ENCODE peak calls at places on chromosomes 7 and 10, in nine cellular contexts. One of them, this sample, is unnamed.

GRCh38 chr10:113273877-113274829 is 278.7 kb upstream of the HABP2 start:
- DNase-seq in stimulated activated CD4-positive, alpha-beta T cell treated with anti-CD3 and anti-CD28 coated beads, Interleukin-12 subunit alpha, Interleukin-12 subunit beta, amount 100 ng/mL, for 24 hours: no peak
- DNase-seq in activated CD4-positive, CD25-positive, alpha-beta regulatory T cell: no peak
- DNase-seq in H9: no peak
- DNase-seq in stimulated activated CD8-positive, alpha-beta memory T cell treated with anti-CD3 and anti-CD28 coated beads, Interleukin-12 subunit alpha, Interleukin-12 subunit beta, amount 100 ng/mL, for 1 hour: no peak
- DNase-seq in kidney glomerular epithelial cell: no peak
- DNase-seq in NCI-H1436 treated with DMSO at 0.1 percent for 48 hours: no peak
- DNase-seq in MCF 10A: no peak
- DNase-seq in substantia nigra: peak
- DNase-seq in this sample: peak

GRCh38 chr7:142376356-142376997 is 118.6 kb upstream of the PRSS58 start:
- DNase-seq in H9: no peak
- DNase-seq in stimulated activated CD8-positive, alpha-beta memory T cell treated with anti-CD3 and anti-CD28 coated beads, Interleukin-12 subunit alpha, Interleukin-12 subunit beta, amount 100 ng/mL, for 1 hour: no peak
- DNase-seq in activated CD4-positive, CD25-positive, alpha-beta regulatory T cell: no peak
- DNase-seq in substantia nigra: no peak
- DNase-seq in MCF 10A: no peak
- DNase-seq in NCI-H1436 treated with DMSO at 0.1 percent for 48 hours: no peak
- DNase-seq in stimulated activated CD4-positive, alpha-beta T cell treated with anti-CD3 and anti-CD28 coated beads, Interleukin-12 subunit alpha, Interleukin-12 subunit beta, amount 100 ng/mL, for 24 hours: no peak
- DNase-seq in kidney glomerular epithelial cell: no peak
- DNase-seq in this sample: no peak

GRCh38 chr7:88306590-88307048 is at the start of gene STEAP4:
- DNase-seq in MCF 10A: peak
- DNase-seq in NCI-H1436 treated with DMSO at 0.1 percent for 48 hours: no peak
- DNase-seq in kidney glomerular epithelial cell: no peak
- DNase-seq in activated CD4-positive, CD25-positive, alpha-beta regulatory T cell: no peak
- DNase-seq in H9: peak
- DNase-seq in substantia nigra: no peak
- DNase-seq in stimulated activated CD8-positive, alpha-beta memory T cell treated with anti-CD3 and anti-CD28 coated beads, Interleukin-12 subunit alpha, Interleukin-12 subunit beta, amount 100 ng/mL, for 1 hour: no peak
- DNase-seq in stimulated activated CD4-positive, alpha-beta T cell treated with anti-CD3 and anti-CD28 coated beads, Interleukin-12 subunit alpha, Interleukin-12 subunit beta, amount 100 ng/mL, for 24 hours: no peak
- DNase-seq in this sample: peak

GRCh38 chr10:32957341-32958084 is 517 bp downstream of the ITGB1 start:
- DNase-seq in activated CD4-positive, CD25-positive, alpha-beta regulatory T cell: peak
- DNase-seq in MCF 10A: peak
- DNase-seq in stimulated activated CD8-positive, alpha-beta memory T cell treated with anti-CD3 and anti-CD28 coated beads, Interleukin-12 subunit alpha, Interleukin-12 subunit beta, amount 100 ng/mL, for 1 hour: no peak
- DNase-seq in substantia nigra: peak
- DNase-seq in stimulated activated CD4-positive, alpha-beta T cell treated with anti-CD3 and anti-CD28 coated beads, Interleukin-12 subunit alpha, Interleukin-12 subunit beta, amount 100 ng/mL, for 24 hours: no peak
- DNase-seq in H9: peak
- DNase-seq in kidney glomerular epithelial cell: no peak
- DNase-seq in NCI-H1436 treated with DMSO at 0.1 percent for 48 hours: no peak
- DNase-seq in this sample: peak

GRCh38 chr10:86668297-86669165 is at the start of gene LDB3:
- DNase-seq in activated CD4-positive, CD25-positive, alpha-beta regulatory T cell: no peak
- DNase-seq in MCF 10A: peak
- DNase-seq in kidney glomerular epithelial cell: peak
- DNase-seq in stimulated activated CD8-positive, alpha-beta memory T cell treated with anti-CD3 and anti-CD28 coated beads, Interleukin-12 subunit alpha, Interleukin-12 subunit beta, amount 100 ng/mL, for 1 hour: no peak
- DNase-seq in substantia nigra: no peak
- DNase-seq in stimulated activated CD4-positive, alpha-beta T cell treated with anti-CD3 and anti-CD28 coated beads, Interleukin-12 subunit alpha, Interleukin-12 subunit beta, amount 100 ng/mL, for 24 hours: no peak
- DNase-seq in H9: no peak
- DNase-seq in NCI-H1436 treated with DMSO at 0.1 percent for 48 hours: peak
- DNase-seq in this sample: peak

GRCh38 chr10:78831457-78831856 is 237.3 kb upstream of the ZMIZ1 start:
- DNase-seq in NCI-H1436 treated with DMSO at 0.1 percent for 48 hours: no peak
- DNase-seq in kidney glomerular epithelial cell: no peak
- DNase-seq in MCF 10A: no peak
- DNase-seq in stimulated activated CD4-positive, alpha-beta T cell treated with anti-CD3 and anti-CD28 coated beads, Interleukin-12 subunit alpha, Interleukin-12 subunit beta, amount 100 ng/mL, for 24 hours: no peak
- DNase-seq in H9: no peak
- DNase-seq in substantia nigra: no peak
- DNase-seq in stimulated activated CD8-positive, alpha-beta memory T cell treated with anti-CD3 and anti-CD28 coated beads, Interleukin-12 subunit alpha, Interleukin-12 subunit beta, amount 100 ng/mL, for 1 hour: no peak
- DNase-seq in activated CD4-positive, CD25-positive, alpha-beta regulatory T cell: no peak
- DNase-seq in this sample: no peak

GRCh38 chr10:43254199-43254730 is 12.6 kb downstream of the RASGEF1A start:
- DNase-seq in MCF 10A: no peak
- DNase-seq in NCI-H1436 treated with DMSO at 0.1 percent for 48 hours: no peak
- DNase-seq in stimulated activated CD4-positive, alpha-beta T cell treated with anti-CD3 and anti-CD28 coated beads, Interleukin-12 subunit alpha, Interleukin-12 subunit beta, amount 100 ng/mL, for 24 hours: no peak
- DNase-seq in activated CD4-positive, CD25-positive, alpha-beta regulatory T cell: no peak
- DNase-seq in kidney glomerular epithelial cell: no peak
- DNase-seq in stimulated activated CD8-positive, alpha-beta memory T cell treated with anti-CD3 and anti-CD28 coated beads, Interleukin-12 subunit alpha, Interleukin-12 subunit beta, amount 100 ng/mL, for 1 hour: no peak
- DNase-seq in H9: no peak
- DNase-seq in substantia nigra: no peak
- DNase-seq in this sample: peak

GRCh38 chr7:23942032-23942431 is 232.0 kb downstream of the STK31 start:
- DNase-seq in activated CD4-positive, CD25-positive, alpha-beta regulatory T cell: no peak
- DNase-seq in substantia nigra: no peak
- DNase-seq in kidney glomerular epithelial cell: no peak
- DNase-seq in H9: no peak
- DNase-seq in MCF 10A: no peak
- DNase-seq in stimulated activated CD4-positive, alpha-beta T cell treated with anti-CD3 and anti-CD28 coated beads, Interleukin-12 subunit alpha, Interleukin-12 subunit beta, amount 100 ng/mL, for 24 hours: no peak
- DNase-seq in stimulated activated CD8-positive, alpha-beta memory T cell treated with anti-CD3 and anti-CD28 coated beads, Interleukin-12 subunit alpha, Interleukin-12 subunit beta, amount 100 ng/mL, for 1 hour: no peak
- DNase-seq in NCI-H1436 treated with DMSO at 0.1 percent for 48 hours: no peak
- DNase-seq in this sample: no peak

GRCh38 chr7:12640299-12641096 is 46.9 kb upstream of the ARL4A start:
- DNase-seq in NCI-H1436 treated with DMSO at 0.1 percent for 48 hours: no peak
- DNase-seq in substantia nigra: no peak
- DNase-seq in stimulated activated CD8-positive, alpha-beta memory T cell treated with anti-CD3 and anti-CD28 coated beads, Interleukin-12 subunit alpha, Interleukin-12 subunit beta, amount 100 ng/mL, for 1 hour: no peak
- DNase-seq in stimulated activated CD4-positive, alpha-beta T cell treated with anti-CD3 and anti-CD28 coated beads, Interleukin-12 subunit alpha, Interleukin-12 subunit beta, amount 100 ng/mL, for 24 hours: no peak
- DNase-seq in H9: no peak
- DNase-seq in MCF 10A: no peak
- DNase-seq in kidney glomerular epithelial cell: no peak
- DNase-seq in activated CD4-positive, CD25-positive, alpha-beta regulatory T cell: no peak
- DNase-seq in this sample: no peak

GRCh38 chr10:120392671-120393079 is 64.4 kb upstream of the PLPP4 start:
- DNase-seq in kidney glomerular epithelial cell: peak
- DNase-seq in stimulated activated CD4-positive, alpha-beta T cell treated with anti-CD3 and anti-CD28 coated beads, Interleukin-12 subunit alpha, Interleukin-12 subunit beta, amount 100 ng/mL, for 24 hours: no peak
- DNase-seq in H9: no peak
- DNase-seq in stimulated activated CD8-positive, alpha-beta memory T cell treated with anti-CD3 and anti-CD28 coated beads, Interleukin-12 subunit alpha, Interleukin-12 subunit beta, amount 100 ng/mL, for 1 hour: no peak
- DNase-seq in activated CD4-positive, CD25-positive, alpha-beta regulatory T cell: no peak
- DNase-seq in MCF 10A: peak
- DNase-seq in substantia nigra: no peak
- DNase-seq in NCI-H1436 treated with DMSO at 0.1 percent for 48 hours: no peak
- DNase-seq in this sample: no peak

GRCh38 chr7:66558660-66559465 is 69.8 kb upstream of the KCTD7 start:
- DNase-seq in MCF 10A: no peak
- DNase-seq in stimulated activated CD8-positive, alpha-beta memory T cell treated with anti-CD3 and anti-CD28 coated beads, Interleukin-12 subunit alpha, Interleukin-12 subunit beta, amount 100 ng/mL, for 1 hour: no peak
- DNase-seq in stimulated activated CD4-positive, alpha-beta T cell treated with anti-CD3 and anti-CD28 coated beads, Interleukin-12 subunit alpha, Interleukin-12 subunit beta, amount 100 ng/mL, for 24 hours: no peak
- DNase-seq in substantia nigra: no peak
- DNase-seq in NCI-H1436 treated with DMSO at 0.1 percent for 48 hours: no peak
- DNase-seq in activated CD4-positive, CD25-positive, alpha-beta regulatory T cell: no peak
- DNase-seq in kidney glomerular epithelial cell: no peak
- DNase-seq in H9: peak
- DNase-seq in this sample: no peak

GRCh38 chr7:102122026-102122425 is 164.6 kb upstream of the SH2B2 start:
- DNase-seq in H9: no peak
- DNase-seq in stimulated activated CD8-positive, alpha-beta memory T cell treated with anti-CD3 and anti-CD28 coated beads, Interleukin-12 subunit alpha, Interleukin-12 subunit beta, amount 100 ng/mL, for 1 hour: no peak
- DNase-seq in MCF 10A: peak
- DNase-seq in activated CD4-positive, CD25-positive, alpha-beta regulatory T cell: no peak
- DNase-seq in substantia nigra: no peak
- DNase-seq in kidney glomerular epithelial cell: peak
- DNase-seq in stimulated activated CD4-positive, alpha-beta T cell treated with anti-CD3 and anti-CD28 coated beads, Interleukin-12 subunit alpha, Interleukin-12 subunit beta, amount 100 ng/mL, for 24 hours: no peak
- DNase-seq in NCI-H1436 treated with DMSO at 0.1 percent for 48 hours: no peak
- DNase-seq in this sample: no peak

GRCh38 chr7:2051708-2052656 is 180.8 kb downstream of the MAD1L1 start:
- DNase-seq in activated CD4-positive, CD25-positive, alpha-beta regulatory T cell: no peak
- DNase-seq in stimulated activated CD8-positive, alpha-beta memory T cell treated with anti-CD3 and anti-CD28 coated beads, Interleukin-12 subunit alpha, Interleukin-12 subunit beta, amount 100 ng/mL, for 1 hour: no peak
- DNase-seq in kidney glomerular epithelial cell: no peak
- DNase-seq in stimulated activated CD4-positive, alpha-beta T cell treated with anti-CD3 and anti-CD28 coated beads, Interleukin-12 subunit alpha, Interleukin-12 subunit beta, amount 100 ng/mL, for 24 hours: no peak
- DNase-seq in substantia nigra: no peak
- DNase-seq in MCF 10A: no peak
- DNase-seq in H9: no peak
- DNase-seq in NCI-H1436 treated with DMSO at 0.1 percent for 48 hours: no peak
- DNase-seq in this sample: no peak

GRCh38 chr10:87818505-87819273 is 663 bp upstream of the ATAD1 start:
- DNase-seq in stimulated activated CD4-positive, alpha-beta T cell treated with anti-CD3 and anti-CD28 coated beads, Interleukin-12 subunit alpha, Interleukin-12 subunit beta, amount 100 ng/mL, for 24 hours: peak
- DNase-seq in kidney glomerular epithelial cell: peak
- DNase-seq in stimulated activated CD8-positive, alpha-beta memory T cell treated with anti-CD3 and anti-CD28 coated beads, Interleukin-12 subunit alpha, Interleukin-12 subunit beta, amount 100 ng/mL, for 1 hour: peak
- DNase-seq in H9: peak
- DNase-seq in MCF 10A: peak
- DNase-seq in NCI-H1436 treated with DMSO at 0.1 percent for 48 hours: peak
- DNase-seq in activated CD4-positive, CD25-positive, alpha-beta regulatory T cell: peak
- DNase-seq in substantia nigra: no peak
- DNase-seq in this sample: no peak

GRCh38 chr7:27178366-27178765 is 4.2 kb upstream of the HOXA10 start:
- DNase-seq in stimulated activated CD4-positive, alpha-beta T cell treated with anti-CD3 and anti-CD28 coated beads, Interleukin-12 subunit alpha, Interleukin-12 subunit beta, amount 100 ng/mL, for 24 hours: no peak
- DNase-seq in substantia nigra: no peak
- DNase-seq in H9: peak
- DNase-seq in kidney glomerular epithelial cell: no peak
- DNase-seq in MCF 10A: no peak
- DNase-seq in stimulated activated CD8-positive, alpha-beta memory T cell treated with anti-CD3 and anti-CD28 coated beads, Interleukin-12 subunit alpha, Interleukin-12 subunit beta, amount 100 ng/mL, for 1 hour: no peak
- DNase-seq in activated CD4-positive, CD25-positive, alpha-beta regulatory T cell: no peak
- DNase-seq in NCI-H1436 treated with DMSO at 0.1 percent for 48 hours: no peak
- DNase-seq in this sample: no peak

GRCh38 chr10:514137-514671 is 175.3 kb downstream of the DIP2C start:
- DNase-seq in activated CD4-positive, CD25-positive, alpha-beta regulatory T cell: no peak
- DNase-seq in NCI-H1436 treated with DMSO at 0.1 percent for 48 hours: peak
- DNase-seq in stimulated activated CD8-positive, alpha-beta memory T cell treated with anti-CD3 and anti-CD28 coated beads, Interleukin-12 subunit alpha, Interleukin-12 subunit beta, amount 100 ng/mL, for 1 hour: no peak
- DNase-seq in kidney glomerular epithelial cell: no peak
- DNase-seq in substantia nigra: peak
- DNase-seq in H9: no peak
- DNase-seq in stimulated activated CD4-positive, alpha-beta T cell treated with anti-CD3 and anti-CD28 coated beads, Interleukin-12 subunit alpha, Interleukin-12 subunit beta, amount 100 ng/mL, for 24 hours: no peak
- DNase-seq in MCF 10A: no peak
- DNase-seq in this sample: no peak

GRCh38 chr10:126516515-126516914 is 128.2 kb upstream of the ADAM12 start:
- DNase-seq in H9: no peak
- DNase-seq in MCF 10A: no peak
- DNase-seq in substantia nigra: no peak
- DNase-seq in activated CD4-positive, CD25-positive, alpha-beta regulatory T cell: no peak
- DNase-seq in stimulated activated CD4-positive, alpha-beta T cell treated with anti-CD3 and anti-CD28 coated beads, Interleukin-12 subunit alpha, Interleukin-12 subunit beta, amount 100 ng/mL, for 24 hours: no peak
- DNase-seq in kidney glomerular epithelial cell: no peak
- DNase-seq in NCI-H1436 treated with DMSO at 0.1 percent for 48 hours: no peak
- DNase-seq in stimulated activated CD8-positive, alpha-beta memory T cell treated with anti-CD3 and anti-CD28 coated beads, Interleukin-12 subunit alpha, Interleukin-12 subunit beta, amount 100 ng/mL, for 1 hour: no peak
- DNase-seq in this sample: no peak

GRCh38 chr7:155509725-155510551 is 36.4 kb downstream of the CNPY1 start:
- DNase-seq in NCI-H1436 treated with DMSO at 0.1 percent for 48 hours: no peak
- DNase-seq in MCF 10A: no peak
- DNase-seq in substantia nigra: no peak
- DNase-seq in kidney glomerular epithelial cell: no peak
- DNase-seq in activated CD4-positive, CD25-positive, alpha-beta regulatory T cell: no peak
- DNase-seq in stimulated activated CD4-positive, alpha-beta T cell treated with anti-CD3 and anti-CD28 coated beads, Interleukin-12 subunit alpha, Interleukin-12 subunit beta, amount 100 ng/mL, for 24 hours: no peak
- DNase-seq in stimulated activated CD8-positive, alpha-beta memory T cell treated with anti-CD3 and anti-CD28 coated beads, Interleukin-12 subunit alpha, Interleukin-12 subunit beta, amount 100 ng/mL, for 1 hour: no peak
- DNase-seq in H9: peak
- DNase-seq in this sample: no peak

GRCh38 chr7:139602143-139602722 is 78.7 kb downstream of the CLEC2L start:
- DNase-seq in substantia nigra: no peak
- DNase-seq in activated CD4-positive, CD25-positive, alpha-beta regulatory T cell: no peak
- DNase-seq in NCI-H1436 treated with DMSO at 0.1 percent for 48 hours: no peak
- DNase-seq in MCF 10A: peak
- DNase-seq in stimulated activated CD8-positive, alpha-beta memory T cell treated with anti-CD3 and anti-CD28 coated beads, Interleukin-12 subunit alpha, Interleukin-12 subunit beta, amount 100 ng/mL, for 1 hour: no peak
- DNase-seq in kidney glomerular epithelial cell: peak
- DNase-seq in H9: no peak
- DNase-seq in stimulated activated CD4-positive, alpha-beta T cell treated with anti-CD3 and anti-CD28 coated beads, Interleukin-12 subunit alpha, Interleukin-12 subunit beta, amount 100 ng/mL, for 24 hours: no peak
- DNase-seq in this sample: no peak

GRCh38 chr10:48656241-48656921 is 28.3 kb upstream of the WDFY4 start:
- DNase-seq in activated CD4-positive, CD25-positive, alpha-beta regulatory T cell: peak
- DNase-seq in substantia nigra: peak
- DNase-seq in H9: peak
- DNase-seq in MCF 10A: peak
- DNase-seq in NCI-H1436 treated with DMSO at 0.1 percent for 48 hours: peak
- DNase-seq in stimulated activated CD8-positive, alpha-beta memory T cell treated with anti-CD3 and anti-CD28 coated beads, Interleukin-12 subunit alpha, Interleukin-12 subunit beta, amount 100 ng/mL, for 1 hour: peak
- DNase-seq in kidney glomerular epithelial cell: peak
- DNase-seq in stimulated activated CD4-positive, alpha-beta T cell treated with anti-CD3 and anti-CD28 coated beads, Interleukin-12 subunit alpha, Interleukin-12 subunit beta, amount 100 ng/mL, for 24 hours: peak
- DNase-seq in this sample: peak

GRCh38 chr10:34651381-34651780 is 163.7 kb downstream of the PARD3 start:
- DNase-seq in substantia nigra: no peak
- DNase-seq in MCF 10A: no peak
- DNase-seq in NCI-H1436 treated with DMSO at 0.1 percent for 48 hours: no peak
- DNase-seq in activated CD4-positive, CD25-positive, alpha-beta regulatory T cell: no peak
- DNase-seq in kidney glomerular epithelial cell: no peak
- DNase-seq in H9: no peak
- DNase-seq in stimulated activated CD4-positive, alpha-beta T cell treated with anti-CD3 and anti-CD28 coated beads, Interleukin-12 subunit alpha, Interleukin-12 subunit beta, amount 100 ng/mL, for 24 hours: no peak
- DNase-seq in stimulated activated CD8-positive, alpha-beta memory T cell treated with anti-CD3 and anti-CD28 coated beads, Interleukin-12 subunit alpha, Interleukin-12 subunit beta, amount 100 ng/mL, for 1 hour: no peak
- DNase-seq in this sample: no peak

GRCh38 chr7:158680754-158681153 is 23.9 kb downstream of the NCAPG2 start:
- DNase-seq in stimulated activated CD8-positive, alpha-beta memory T cell treated with anti-CD3 and anti-CD28 coated beads, Interleukin-12 subunit alpha, Interleukin-12 subunit beta, amount 100 ng/mL, for 1 hour: no peak
- DNase-seq in activated CD4-positive, CD25-positive, alpha-beta regulatory T cell: no peak
- DNase-seq in kidney glomerular epithelial cell: no peak
- DNase-seq in substantia nigra: no peak
- DNase-seq in stimulated activated CD4-positive, alpha-beta T cell treated with anti-CD3 and anti-CD28 coated beads, Interleukin-12 subunit alpha, Interleukin-12 subunit beta, amount 100 ng/mL, for 24 hours: no peak
- DNase-seq in MCF 10A: no peak
- DNase-seq in H9: no peak
- DNase-seq in NCI-H1436 treated with DMSO at 0.1 percent for 48 hours: no peak
- DNase-seq in this sample: no peak

GRCh38 chr7:158430308-158431034 is 157.2 kb downstream of the PTPRN2 start:
- DNase-seq in stimulated activated CD8-positive, alpha-beta memory T cell treated with anti-CD3 and anti-CD28 coated beads, Interleukin-12 subunit alpha, Interleukin-12 subunit beta, amount 100 ng/mL, for 1 hour: no peak
- DNase-seq in NCI-H1436 treated with DMSO at 0.1 percent for 48 hours: no peak
- DNase-seq in activated CD4-positive, CD25-positive, alpha-beta regulatory T cell: no peak
- DNase-seq in substantia nigra: no peak
- DNase-seq in kidney glomerular epithelial cell: no peak
- DNase-seq in H9: no peak
- DNase-seq in MCF 10A: no peak
- DNase-seq in stimulated activated CD4-positive, alpha-beta T cell treated with anti-CD3 and anti-CD28 coated beads, Interleukin-12 subunit alpha, Interleukin-12 subunit beta, amount 100 ng/mL, for 24 hours: no peak
- DNase-seq in this sample: no peak

GRCh38 chr7:145850636-145851035 is 266.0 kb upstream of the CNTNAP2 start:
- DNase-seq in MCF 10A: no peak
- DNase-seq in kidney glomerular epithelial cell: no peak
- DNase-seq in activated CD4-positive, CD25-positive, alpha-beta regulatory T cell: no peak
- DNase-seq in NCI-H1436 treated with DMSO at 0.1 percent for 48 hours: no peak
- DNase-seq in stimulated activated CD8-positive, alpha-beta memory T cell treated with anti-CD3 and anti-CD28 coated beads, Interleukin-12 subunit alpha, Interleukin-12 subunit beta, amount 100 ng/mL, for 1 hour: no peak
- DNase-seq in substantia nigra: no peak
- DNase-seq in H9: no peak
- DNase-seq in stimulated activated CD4-positive, alpha-beta T cell treated with anti-CD3 and anti-CD28 coated beads, Interleukin-12 subunit alpha, Interleukin-12 subunit beta, amount 100 ng/mL, for 24 hours: no peak
- DNase-seq in this sample: no peak

GRCh38 chr7:138449580-138449979 is 10.5 kb upstream of the TRIM24 start:
- DNase-seq in H9: peak
- DNase-seq in MCF 10A: peak
- DNase-seq in stimulated activated CD4-positive, alpha-beta T cell treated with anti-CD3 and anti-CD28 coated beads, Interleukin-12 subunit alpha, Interleukin-12 subunit beta, amount 100 ng/mL, for 24 hours: no peak
- DNase-seq in activated CD4-positive, CD25-positive, alpha-beta regulatory T cell: peak
- DNase-seq in substantia nigra: no peak
- DNase-seq in NCI-H1436 treated with DMSO at 0.1 percent for 48 hours: no peak
- DNase-seq in kidney glomerular epithelial cell: no peak
- DNase-seq in stimulated activated CD8-positive, alpha-beta memory T cell treated with anti-CD3 and anti-CD28 coated beads, Interleukin-12 subunit alpha, Interleukin-12 subunit beta, amount 100 ng/mL, for 1 hour: peak
- DNase-seq in this sample: no peak

GRCh38 chr7:42972703-42973500 is 40.7 kb downstream of the MRPL32 start:
- DNase-seq in H9: no peak
- DNase-seq in NCI-H1436 treated with DMSO at 0.1 percent for 48 hours: no peak
- DNase-seq in kidney glomerular epithelial cell: no peak
- DNase-seq in stimulated activated CD8-positive, alpha-beta memory T cell treated with anti-CD3 and anti-CD28 coated beads, Interleukin-12 subunit alpha, Interleukin-12 subunit beta, amount 100 ng/mL, for 1 hour: no peak
- DNase-seq in stimulated activated CD4-positive, alpha-beta T cell treated with anti-CD3 and anti-CD28 coated beads, Interleukin-12 subunit alpha, Interleukin-12 subunit beta, amount 100 ng/mL, for 24 hours: no peak
- DNase-seq in activated CD4-positive, CD25-positive, alpha-beta regulatory T cell: no peak
- DNase-seq in MCF 10A: peak
- DNase-seq in substantia nigra: no peak
- DNase-seq in this sample: no peak

GRCh38 chr10:83253272-83253671 is 886.0 kb upstream of the GHITM start:
- DNase-seq in MCF 10A: no peak
- DNase-seq in H9: no peak
- DNase-seq in stimulated activated CD8-positive, alpha-beta memory T cell treated with anti-CD3 and anti-CD28 coated beads, Interleukin-12 subunit alpha, Interleukin-12 subunit beta, amount 100 ng/mL, for 1 hour: no peak
- DNase-seq in activated CD4-positive, CD25-positive, alpha-beta regulatory T cell: no peak
- DNase-seq in stimulated activated CD4-positive, alpha-beta T cell treated with anti-CD3 and anti-CD28 coated beads, Interleukin-12 subunit alpha, Interleukin-12 subunit beta, amount 100 ng/mL, for 24 hours: no peak
- DNase-seq in substantia nigra: no peak
- DNase-seq in NCI-H1436 treated with DMSO at 0.1 percent for 48 hours: no peak
- DNase-seq in kidney glomerular epithelial cell: no peak
- DNase-seq in this sample: no peak

GRCh38 chr10:42475168-42476098 is 162.9 kb downstream of the ZNF33B start:
- DNase-seq in MCF 10A: no peak
- DNase-seq in substantia nigra: no peak
- DNase-seq in stimulated activated CD4-positive, alpha-beta T cell treated with anti-CD3 and anti-CD28 coated beads, Interleukin-12 subunit alpha, Interleukin-12 subunit beta, amount 100 ng/mL, for 24 hours: no peak
- DNase-seq in NCI-H1436 treated with DMSO at 0.1 percent for 48 hours: no peak
- DNase-seq in stimulated activated CD8-positive, alpha-beta memory T cell treated with anti-CD3 and anti-CD28 coated beads, Interleukin-12 subunit alpha, Interleukin-12 subunit beta, amount 100 ng/mL, for 1 hour: no peak
- DNase-seq in kidney glomerular epithelial cell: peak
- DNase-seq in H9: no peak
- DNase-seq in activated CD4-positive, CD25-positive, alpha-beta regulatory T cell: no peak
- DNase-seq in this sample: peak

GRCh38 chr10:3898821-3899220 is 113.8 kb upstream of the KLF6 start:
- DNase-seq in stimulated activated CD8-positive, alpha-beta memory T cell treated with anti-CD3 and anti-CD28 coated beads, Interleukin-12 subunit alpha, Interleukin-12 subunit beta, amount 100 ng/mL, for 1 hour: no peak
- DNase-seq in substantia nigra: no peak
- DNase-seq in stimulated activated CD4-positive, alpha-beta T cell treated with anti-CD3 and anti-CD28 coated beads, Interleukin-12 subunit alpha, Interleukin-12 subunit beta, amount 100 ng/mL, for 24 hours: no peak
- DNase-seq in activated CD4-positive, CD25-positive, alpha-beta regulatory T cell: no peak
- DNase-seq in NCI-H1436 treated with DMSO at 0.1 percent for 48 hours: no peak
- DNase-seq in kidney glomerular epithelial cell: no peak
- DNase-seq in MCF 10A: peak
- DNase-seq in H9: no peak
- DNase-seq in this sample: no peak

GRCh38 chr7:116316838-116317612 is 106.7 kb downstream of the TES start:
- DNase-seq in stimulated activated CD8-positive, alpha-beta memory T cell treated with anti-CD3 and anti-CD28 coated beads, Interleukin-12 subunit alpha, Interleukin-12 subunit beta, amount 100 ng/mL, for 1 hour: no peak
- DNase-seq in activated CD4-positive, CD25-positive, alpha-beta regulatory T cell: no peak
- DNase-seq in NCI-H1436 treated with DMSO at 0.1 percent for 48 hours: no peak
- DNase-seq in MCF 10A: peak
- DNase-seq in stimulated activated CD4-positive, alpha-beta T cell treated with anti-CD3 and anti-CD28 coated beads, Interleukin-12 subunit alpha, Interleukin-12 subunit beta, amount 100 ng/mL, for 24 hours: no peak
- DNase-seq in substantia nigra: no peak
- DNase-seq in H9: no peak
- DNase-seq in kidney glomerular epithelial cell: peak
- DNase-seq in this sample: peak

GRCh38 chr10:104766341-104766740 is 125.3 kb downstream of the SORCS3 start:
- DNase-seq in NCI-H1436 treated with DMSO at 0.1 percent for 48 hours: no peak
- DNase-seq in activated CD4-positive, CD25-positive, alpha-beta regulatory T cell: no peak
- DNase-seq in substantia nigra: no peak
- DNase-seq in H9: no peak
- DNase-seq in stimulated activated CD4-positive, alpha-beta T cell treated with anti-CD3 and anti-CD28 coated beads, Interleukin-12 subunit alpha, Interleukin-12 subunit beta, amount 100 ng/mL, for 24 hours: no peak
- DNase-seq in MCF 10A: peak
- DNase-seq in kidney glomerular epithelial cell: no peak
- DNase-seq in stimulated activated CD8-positive, alpha-beta memory T cell treated with anti-CD3 and anti-CD28 coated beads, Interleukin-12 subunit alpha, Interleukin-12 subunit beta, amount 100 ng/mL, for 1 hour: no peak
- DNase-seq in this sample: no peak